ENCODE peak calls at places on chromosomes 11 and 22, in six cellular contexts. L is activated CD8-positive, alpha-beta T cell treated with anti-CD3 and anti-CD28 coated beads for 36 hours; Y is adrenal gland; I is cardiac fibroblast; F is heart right ventricle; J is upper lobe of right lung. B is an unnamed sample.

GRCh38 chr11:2089536-2090165 is 49.5 kb downstream of the IGF2 start:
- DNase-seq in L (peak), Y (no peak), I (peak), F (no peak), J (peak), B (no peak)

GRCh38 chr11:65291613-65292012 is 23.1 kb upstream of the CDC42EP2 start:
- DNase-seq in L (no peak), Y (no peak), I (peak), F (no peak), J (no peak), B (peak)

GRCh38 chr22:17851754-17852153 is 77.5 kb upstream of the BID start:
- DNase-seq in L (no peak), Y (no peak), I (no peak), F (peak), J (no peak), B (no peak)

GRCh38 chr11:109729761-109730160 is 307.8 kb downstream of the C11orf87 start:
- DNase-seq in L (no peak), Y (no peak), I (no peak), F (no peak), J (no peak), B (no peak)

GRCh38 chr11:30561691-30562412 is 24.3 kb downstream of the MPPED2 start:
- DNase-seq in L (no peak), Y (no peak), I (no peak), F (no peak), J (no peak), B (no peak)

GRCh38 chr11:12288212-12288933 is 89.0 kb upstream of the PARVA start:
- DNase-seq in L (peak), Y (peak), I (peak), F (peak), J (peak), B (no peak)

GRCh38 chr11:118914178-118914918 is 11.4 kb downstream of the BCL9L start:
- DNase-seq in L (peak), Y (no peak), I (no peak), F (no peak), J (no peak), B (no peak)

GRCh38 chr11:45885274-45885920 is at the start of gene MAPK8IP1:
- DNase-seq in L (peak), Y (peak), I (peak), F (peak), J (no peak), B (peak)

GRCh38 chr11:65102142-65103095 is 6.4 kb downstream of the VPS51 start:
- DNase-seq in L (no peak), Y (no peak), I (peak), F (no peak), J (no peak), B (no peak)

GRCh38 chr11:13983081-13983751 is 20.7 kb downstream of the SPON1 start:
- DNase-seq in L (no peak), Y (peak), I (no peak), F (no peak), J (no peak), B (no peak)

GRCh38 chr11:1652778-1653540 is 23.4 kb downstream of the KRTAP5-5 start:
- DNase-seq in L (peak), Y (peak), I (peak), F (peak), J (peak), B (peak)

GRCh38 chr11:1485504-1485885 is 1.1 kb downstream of the MOB2 start:
- DNase-seq in L (no peak), Y (no peak), I (no peak), F (peak), J (peak), B (peak)

GRCh38 chr11:30564994-30565393 is 21.2 kb downstream of the MPPED2 start:
- DNase-seq in L (no peak), Y (no peak), I (no peak), F (no peak), J (no peak), B (no peak)

GRCh38 chr22:50171319-50171964 is 911 bp downstream of the PANX2 start:
- DNase-seq in L (no peak), Y (no peak), I (no peak), F (no peak), J (no peak), B (no peak)

GRCh38 chr22:19869497-19870152 is 15.0 kb upstream of the GNB1L start:
- DNase-seq in L (peak), Y (no peak), I (no peak), F (no peak), J (peak), B (peak)

GRCh38 chr11:11407065-11407737 is 54.2 kb upstream of the CSNK2A3 start:
- DNase-seq in L (no peak), Y (peak), I (no peak), F (no peak), J (no peak), B (no peak)

GRCh38 chr22:18044548-18045271 is 20.3 kb upstream of the MICAL3 start:
- DNase-seq in L (no peak), Y (peak), I (peak), F (peak), J (peak), B (peak)

GRCh38 chr22:19892249-19892879 is 37.7 kb upstream of the GNB1L start:
- DNase-seq in L (peak), Y (no peak), I (peak), F (no peak), J (no peak), B (no peak)

GRCh38 chr22:38069372-38070249 is 12.4 kb downstream of the PICK1 start:
- DNase-seq in L (no peak), Y (no peak), I (peak), F (peak), J (no peak), B (no peak)

GRCh38 chr11:47171057-47171838 is 5.4 kb downstream of the ARFGAP2 start:
- DNase-seq in L (no peak), Y (no peak), I (no peak), F (no peak), J (no peak), B (no peak)
- TF ChIP-seq CTCF in L (no peak), Y (no peak), I (no peak), F (no peak), J (no peak), B (no peak)

DNA sequence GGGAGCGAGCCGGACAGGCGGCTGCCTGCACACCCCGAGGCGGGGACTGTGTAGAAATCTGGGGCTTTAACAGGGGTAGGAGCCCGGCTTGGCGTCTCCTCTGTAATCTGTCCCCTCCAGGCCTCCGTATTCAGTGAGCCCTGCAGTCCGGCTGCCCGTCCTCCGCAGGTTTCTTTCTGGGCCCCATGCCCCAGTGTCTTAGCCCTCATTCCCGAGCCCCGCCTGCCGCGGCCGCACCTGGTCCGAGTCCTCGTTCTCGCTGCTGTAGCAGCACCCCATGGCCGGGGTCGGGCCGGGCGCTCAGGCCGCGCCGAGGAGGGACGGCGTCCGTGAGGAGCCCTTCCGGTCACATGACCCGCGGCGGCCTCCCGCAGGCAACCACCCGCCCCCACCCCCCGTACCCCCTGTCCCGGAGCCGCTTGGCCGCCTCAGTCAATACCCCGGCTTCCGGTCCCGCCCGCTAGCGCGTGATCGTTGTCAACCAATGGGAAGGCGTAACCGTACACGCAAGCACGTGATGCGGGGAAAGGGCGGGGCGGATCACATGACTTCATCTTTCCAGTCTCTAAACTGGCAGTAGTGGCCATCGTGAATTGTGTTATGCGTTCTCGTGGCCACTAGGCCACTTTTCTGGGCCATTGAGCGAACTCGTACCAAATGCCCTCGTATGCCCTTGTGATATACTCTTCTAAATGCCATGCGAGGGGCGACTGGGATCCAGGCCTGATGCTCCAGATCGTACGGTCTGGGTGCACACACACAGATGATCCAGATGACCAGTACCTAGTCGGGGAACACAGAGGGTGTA is at the start of gene LAMTOR1:
- DNase-seq in L (peak), Y (peak), I (peak), F (peak), J (peak), B (peak)
- TF ChIP-seq CTCF in L (no peak), Y (peak), I (peak), F (peak), J (peak), B (peak)

GRCh38 chr11:113384551-113384950 is 3.0 kb upstream of the ANKK1 start:
- DNase-seq in L (no peak), Y (no peak), I (peak), F (no peak), J (no peak), B (no peak)

GRCh38 chr11:113386866-113387265 is 713 bp upstream of the ANKK1 start:
- DNase-seq in L (no peak), Y (no peak), I (no peak), F (no peak), J (no peak), B (no peak)

GRCh38 chr11:113389288-113389687 is 1.7 kb downstream of the ANKK1 start:
- DNase-seq in L (no peak), Y (no peak), I (no peak), F (no peak), J (no peak), B (no peak)

GRCh38 chr11:113385749-113386148 is 1.8 kb upstream of the ANKK1 start:
- DNase-seq in L (no peak), Y (no peak), I (no peak), F (no peak), J (no peak), B (no peak)

GRCh38 chr11:113387605-113388211 is at the start of gene ANKK1:
- DNase-seq in L (no peak), Y (no peak), I (no peak), F (no peak), J (no peak), B (no peak)
- TF ChIP-seq CTCF in L (no peak), Y (peak), I (no peak), F (no peak), J (peak), B (peak)

GRCh38 chr11:396948-397548 is 3.0 kb downstream of the PKP3 start:
- DNase-seq in L (peak), Y (peak), I (peak), F (peak), J (no peak), B (no peak)
- TF ChIP-seq CTCF in L (no peak), Y (peak), I (peak), F (peak), J (peak), B (no peak)

GRCh38 chr11:94396282-94396681 is 4.9 kb downstream of the GPR83 start:
- DNase-seq in L (no peak), Y (no peak), I (no peak), F (no peak), J (no peak), B (no peak)
- TF ChIP-seq CTCF in L (no peak), Y (no peak), I (no peak), F (no peak), J (no peak), B (no peak)

GRCh38 chr11:72309074-72309598 is 65.2 kb upstream of the PHOX2A start:
- DNase-seq in L (no peak), Y (no peak), I (no peak), F (no peak), J (no peak), B (no peak)
- TF ChIP-seq CTCF in L (no peak), Y (no peak), I (no peak), F (no peak), J (no peak), B (no peak)